ENCODE peak calls at places on chromosomes 4 and X, in seven cellular contexts. C is neural progenitor cell, D is GM23338, O is osteoblast, W is hepatocyte, Z is HCT116, Y is IMR-90. L is an unnamed sample.

GRCh38 chr4:168619266-168619631 is 122.4 kb downstream of the PALLD start:
- DNase-seq in O (no peak), Z (no peak), C (no peak), Y (peak; percentile 43), W (no peak), D (no peak), L (no peak)

GRCh38 chr4:77617203-77617602 is 11.6 kb downstream of the CXCL13 start:
- DNase-seq in Y (no peak), O (no peak), C (no peak), W (no peak), D (no peak), Z (no peak), L (peak; percentile 39)

GRCh38 chr4:147014946-147015345 is 69.3 kb upstream of the TTC29 start:
- DNase-seq in C (no peak), O (no peak), D (no peak), Z (no peak), Y (no peak), W (no peak), L (no peak)

GRCh38 chrX:143648705-143649104 is 12.8 kb upstream of the SLITRK4 start:
- DNase-seq in C (peak; percentile 38), Z (no peak), Y (no peak), W (peak; percentile 35), O (no peak), D (peak; percentile 56), L (no peak)

GRCh38 chrX:150364347-150365050 is 1.4 kb downstream of the MAMLD1 start:
- DNase-seq in C (peak; percentile 65), Z (no peak), Y (peak; percentile 6), W (peak; percentile 26), D (peak; percentile 8), O (no peak), L (peak; percentile 9)

GRCh38 chr4:116539744-116540143 is 545.6 kb downstream of the TRAM1L1 start:
- DNase-seq in Y (no peak), W (no peak), C (no peak), D (no peak), O (no peak), Z (no peak), L (no peak)

GRCh38 chrX:95903490-95903889 is 781.2 kb upstream of the DIAPH2 start:
- DNase-seq in Z (no peak), D (peak; percentile 50), W (no peak), Y (no peak), C (peak; percentile 20), O (no peak), L (peak; percentile 64)

GRCh38 chr4:42855779-42856178 is 36.7 kb upstream of the GRXCR1 start:
- DNase-seq in Y (no peak), C (no peak), W (no peak), D (no peak), O (no peak), Z (no peak), L (no peak)

GRCh38 chrX:110404376-110404775 is 45.7 kb downstream of the RTL9 start:
- DNase-seq in C (no peak), Z (no peak), Y (no peak), D (no peak), O (no peak), W (no peak), L (no peak)

GRCh38 chr4:150280081-150280950 is 202.1 kb downstream of the DCLK2 start:
- DNase-seq in Z (no peak), O (peak; percentile 80), C (peak; percentile 28), Y (peak; percentile 86), D (no peak), W (peak; percentile 11), L (peak; percentile 73)

GRCh38 chr4:929096-929765 is 2.9 kb downstream of the GAK start:
- DNase-seq in Y (no peak), Z (no peak), O (peak; percentile 25), W (no peak), D (no peak), C (no peak), L (no peak)

GRCh38 chr4:15755781-15756180 is 22.3 kb upstream of the CD38 start:
- DNase-seq in Z (no peak), O (no peak), C (no peak), D (no peak), W (no peak), Y (peak; percentile 12), L (no peak)

GRCh38 chr4:141179474-141180026 is 41.1 kb upstream of the ZNF330 start:
- DNase-seq in D (no peak), Z (no peak), C (no peak), O (no peak), W (no peak), Y (no peak), L (no peak)
- TF ChIP-seq CTCF in D (no peak), Z (no peak), C (no peak), O (no peak), W (no peak), Y (no peak), L (no peak)

DNA sequence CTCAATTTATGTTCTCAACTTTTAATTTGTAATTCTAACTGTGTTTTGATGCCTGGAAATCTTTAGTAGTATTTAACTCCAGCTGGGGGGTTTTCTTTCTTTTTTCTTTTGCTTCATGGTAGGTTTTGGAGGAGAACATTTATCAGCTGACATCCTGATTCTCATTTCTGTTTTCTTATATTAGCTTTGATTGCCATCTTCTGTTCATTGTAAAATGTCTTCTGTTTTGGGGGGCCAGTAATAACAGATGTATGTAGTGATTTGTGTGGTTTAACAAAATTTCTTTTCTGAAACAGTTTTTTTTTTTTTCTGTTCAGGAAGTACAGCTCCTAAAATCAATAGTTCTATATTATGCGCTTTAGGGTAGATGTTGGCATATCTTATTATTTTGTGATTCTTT is 182.2 kb downstream of the GABRB1 start:
- DNase-seq in C (no peak), D (no peak), O (no peak), W (no peak), Y (peak; percentile 7), Z (no peak), L (peak; percentile 22)
- H2AFZ ChIP-seq in C (no peak overlapping the region), D (no peak overlapping the region), O (peak overlapping the region; percentile 41), W (peak overlapping the region; percentile 9), Y (no peak overlapping the region), Z (no peak overlapping the region), L (peak overlapping the region; percentile 10)

GRCh38 chr4:87985887-87986200 is 10.3 kb downstream of the SPP1 start:
- DNase-seq in Z (no peak), Y (no peak), O (no peak), C (no peak), D (no peak), W (no peak), L (no peak)
- TF ChIP-seq CTCF in Z (no peak), Y (no peak), O (no peak), C (peak; percentile 1), D (no peak), W (no peak), L (no peak)

GRCh38 chrX:118115948-118116307 is 682 bp downstream of the KLHL13 start:
- DNase-seq in O (no peak), Z (no peak), Y (no peak), W (no peak), C (peak; percentile 26), D (no peak), L (no peak)
- H2AFZ ChIP-seq in O (peak overlapping the region; percentile 65), Z (peak overlapping the region; percentile 54), Y (peak overlapping the region; percentile 68), W (peak overlapping the region; percentile 16), C (peak overlapping the region; percentile 72), D (peak overlapping the region; percentile 83), L (peak overlapping the region; percentile 52)

DNA sequence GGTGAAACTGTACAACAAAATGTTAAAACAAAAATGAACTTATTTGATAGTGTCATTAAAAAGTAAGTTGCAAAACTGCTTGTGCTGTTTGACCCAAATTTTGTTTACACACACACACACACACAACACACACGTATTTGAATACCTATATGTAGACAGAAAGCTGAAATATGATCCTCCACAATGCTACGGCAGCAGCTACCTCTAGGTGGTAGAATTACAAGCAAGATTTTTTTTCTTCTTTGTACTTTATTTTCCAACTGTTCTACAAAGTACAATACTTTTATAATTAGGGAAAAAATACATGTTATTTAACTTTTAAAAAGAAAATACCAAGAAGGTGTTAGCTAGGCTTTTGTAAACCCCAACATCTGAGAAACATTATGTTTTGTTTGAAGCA is 1.2 kb downstream of the CYTL1 start:
- DNase-seq in Y (peak; percentile 12), D (no peak), W (no peak), C (no peak), O (no peak), Z (no peak), L (no peak)
- TF ChIP-seq CTCF in Y (peak; percentile 19), D (no peak), W (peak; percentile 33), C (peak; percentile 7), O (peak; percentile 5), Z (peak; percentile 20), L (no peak)

GRCh38 chr4:177321647-177322046 is 12.0 kb downstream of the NEIL3 start:
- DNase-seq in Z (no peak), O (peak; percentile 19), W (no peak), D (no peak), Y (no peak), C (no peak), L (no peak)
- H2AFZ ChIP-seq in Z (no peak overlapping the region), O (peak overlapping the region; percentile 89), W (no peak overlapping the region), D (no peak overlapping the region), Y (no peak overlapping the region), C (no peak overlapping the region), L (no peak overlapping the region)